ENCODE peak calls at places on chromosomes 4 and X, in eight cellular contexts. One of them, this sample, is unnamed.
A peak's percentile ranks its signal among the peaks of the same experiment; 100 is the strongest.

GRCh38 chrX:103554687-103555417 is 30.5 kb upstream of the TCEAL4 start:
- DNase-seq in prostate gland: peak; percentile 29
- DNase-seq in body of pancreas: peak; percentile 45
- DNase-seq in lower leg skin: no peak
- DNase-seq in H1: no peak
- DNase-seq in endothelial cell of umbilical vein: peak; percentile 67
- DNase-seq in A549: no peak
- DNase-seq in right lobe of liver: no peak
- DNase-seq in this sample: no peak

GRCh38 chrX:32408389-32408788 is 803.0 kb downstream of the DMD start:
- DNase-seq in A549: peak; percentile 4
- DNase-seq in body of pancreas: no peak
- DNase-seq in lower leg skin: no peak
- DNase-seq in H1: no peak
- DNase-seq in endothelial cell of umbilical vein: no peak
- DNase-seq in prostate gland: no peak
- DNase-seq in right lobe of liver: no peak
- DNase-seq in this sample: no peak

GRCh38 chrX:120791013-120791643 is 84.5 kb downstream of the CT47B1 start:
- DNase-seq in endothelial cell of umbilical vein: peak; percentile 70
- DNase-seq in body of pancreas: peak; percentile 87
- DNase-seq in right lobe of liver: no peak
- DNase-seq in A549: peak; percentile 35
- DNase-seq in lower leg skin: peak; percentile 82
- DNase-seq in H1: no peak
- DNase-seq in prostate gland: peak; percentile 4
- DNase-seq in this sample: peak; percentile 21

GRCh38 chr4:77636902-77637301 is 31.3 kb downstream of the CXCL13 start:
- DNase-seq in body of pancreas: peak; percentile 63
- DNase-seq in prostate gland: peak; percentile 85
- DNase-seq in right lobe of liver: no peak
- DNase-seq in endothelial cell of umbilical vein: peak; percentile 97
- DNase-seq in A549: peak; percentile 85
- DNase-seq in lower leg skin: no peak
- DNase-seq in H1: no peak
- DNase-seq in this sample: peak; percentile 4

GRCh38 chr4:109969087-109969486 is 56.4 kb downstream of the EGF start:
- DNase-seq in lower leg skin: no peak
- DNase-seq in H1: no peak
- DNase-seq in body of pancreas: no peak
- DNase-seq in A549: no peak
- DNase-seq in right lobe of liver: no peak
- DNase-seq in prostate gland: no peak
- DNase-seq in endothelial cell of umbilical vein: no peak
- DNase-seq in this sample: no peak

GRCh38 chrX:136318166-136318565 is 17.4 kb downstream of the ADGRG4 start:
- DNase-seq in A549: no peak
- DNase-seq in lower leg skin: no peak
- DNase-seq in prostate gland: no peak
- DNase-seq in endothelial cell of umbilical vein: no peak
- DNase-seq in right lobe of liver: no peak
- DNase-seq in H1: no peak
- DNase-seq in body of pancreas: no peak
- DNase-seq in this sample: no peak

GRCh38 chr4:176778063-176778462 is 14.7 kb downstream of the VEGFC start:
- DNase-seq in prostate gland: no peak
- DNase-seq in right lobe of liver: no peak
- DNase-seq in endothelial cell of umbilical vein: peak; percentile 65
- DNase-seq in lower leg skin: no peak
- DNase-seq in H1: no peak
- DNase-seq in body of pancreas: no peak
- DNase-seq in A549: peak; percentile 48
- DNase-seq in this sample: no peak

GRCh38 chrX:133913009-133913408 is 72.4 kb downstream of the GPC3 start:
- DNase-seq in right lobe of liver: no peak
- DNase-seq in H1: no peak
- DNase-seq in lower leg skin: no peak
- DNase-seq in body of pancreas: no peak
- DNase-seq in endothelial cell of umbilical vein: no peak
- DNase-seq in prostate gland: no peak
- DNase-seq in A549: no peak
- DNase-seq in this sample: no peak

DNA sequence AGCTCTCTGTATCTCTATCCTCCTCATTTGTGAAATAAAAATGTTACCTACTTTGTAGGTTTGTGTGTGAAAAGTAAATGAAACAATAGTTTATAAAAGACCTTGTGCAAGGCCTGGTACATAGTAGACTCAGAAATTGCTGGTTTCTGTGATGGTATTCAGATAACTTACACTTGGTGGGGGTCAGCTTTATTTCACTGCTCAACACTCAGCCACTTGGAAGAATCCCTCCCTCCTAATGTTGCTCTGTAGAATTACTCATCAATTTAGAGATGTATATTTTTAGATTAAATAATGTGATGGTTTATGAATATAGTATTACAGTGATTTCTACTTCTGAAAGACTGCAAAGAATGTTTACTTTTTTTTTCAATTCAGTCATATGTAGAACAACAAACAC is 32.7 kb downstream of the SMARCAD1 start:
- DNase-seq in lower leg skin: no peak
- DNase-seq in H1: no peak
- DNase-seq in endothelial cell of umbilical vein: no peak
- DNase-seq in prostate gland: no peak
- DNase-seq in right lobe of liver: no peak
- DNase-seq in A549: no peak
- DNase-seq in body of pancreas: no peak
- DNase-seq in this sample: no peak
- TF ChIP-seq POLR2A in lower leg skin: no peak
- TF ChIP-seq POLR2A in H1: no peak
- TF ChIP-seq POLR2A in endothelial cell of umbilical vein: no peak
- TF ChIP-seq POLR2A in prostate gland: no peak
- TF ChIP-seq POLR2A in right lobe of liver: no peak
- TF ChIP-seq POLR2A in A549: no peak
- TF ChIP-seq POLR2A in body of pancreas: no peak
- TF ChIP-seq POLR2A in this sample: no peak

GRCh38 chr4:148445071-148445902 is 3.1 kb upstream of the NR3C2 start:
- DNase-seq in prostate gland: peak; percentile 67
- DNase-seq in body of pancreas: peak; percentile 58
- DNase-seq in H1: no peak
- DNase-seq in right lobe of liver: peak; percentile 78
- DNase-seq in lower leg skin: peak; percentile 92
- DNase-seq in endothelial cell of umbilical vein: peak; percentile 71
- DNase-seq in A549: no peak
- DNase-seq in this sample: peak; percentile 43
- TF ChIP-seq POLR2A in prostate gland: no peak
- TF ChIP-seq POLR2A in body of pancreas: no peak
- TF ChIP-seq POLR2A in H1: no peak
- TF ChIP-seq POLR2A in right lobe of liver: peak; percentile 32
- TF ChIP-seq POLR2A in lower leg skin: no peak
- TF ChIP-seq POLR2A in endothelial cell of umbilical vein: no peak
- TF ChIP-seq POLR2A in A549: no peak
- TF ChIP-seq POLR2A in this sample: no peak

DNA sequence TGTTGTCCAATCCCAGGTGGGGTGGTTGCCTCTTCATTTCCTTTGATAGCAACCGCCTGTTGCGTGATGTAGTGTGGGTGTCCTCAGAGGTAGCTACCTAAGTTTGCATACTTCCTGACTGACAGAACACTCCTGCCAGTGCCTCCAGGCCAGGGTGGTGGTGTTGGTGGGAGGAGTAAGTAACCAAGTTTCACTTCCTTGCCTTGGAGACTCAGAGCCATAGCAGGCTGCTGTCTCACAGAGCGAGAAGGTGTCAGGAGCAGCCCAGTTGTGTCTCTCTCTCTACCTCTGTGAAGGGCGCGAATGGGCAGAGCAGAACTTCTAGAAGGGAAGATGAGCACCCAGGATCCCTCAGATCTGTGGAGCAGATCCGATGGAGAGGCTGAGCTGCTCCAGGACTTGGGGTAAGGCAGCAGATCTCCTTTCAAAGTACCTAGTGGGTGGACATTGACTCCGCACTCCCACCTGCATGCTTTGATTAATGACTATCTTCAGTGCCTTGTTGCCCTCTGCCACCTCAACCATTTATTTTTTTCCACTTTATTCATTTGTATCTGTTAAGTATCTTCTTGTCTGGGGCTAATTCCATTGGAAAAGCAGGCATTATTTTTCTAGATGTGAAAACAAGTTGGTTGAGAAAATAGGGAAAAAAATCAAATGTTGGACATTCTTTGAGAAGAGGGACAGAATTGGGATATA is at the start of gene DAPP1:
- DNase-seq in A549: no peak
- DNase-seq in H1: no peak
- DNase-seq in right lobe of liver: peak; percentile 47
- DNase-seq in prostate gland: no peak
- DNase-seq in endothelial cell of umbilical vein: no peak
- DNase-seq in lower leg skin: peak; percentile 91
- DNase-seq in body of pancreas: peak; percentile 22
- DNase-seq in this sample: no peak
- TF ChIP-seq POLR2A in A549: no peak
- TF ChIP-seq POLR2A in H1: no peak
- TF ChIP-seq POLR2A in right lobe of liver: no peak
- TF ChIP-seq POLR2A in prostate gland: no peak
- TF ChIP-seq POLR2A in endothelial cell of umbilical vein: no peak
- TF ChIP-seq POLR2A in lower leg skin: no peak
- TF ChIP-seq POLR2A in body of pancreas: no peak
- TF ChIP-seq POLR2A in this sample: no peak

GRCh38 chrX:4805559-4805958 is 1092.1 kb upstream of the PRKX start:
- DNase-seq in right lobe of liver: no peak
- DNase-seq in lower leg skin: no peak
- DNase-seq in body of pancreas: peak; percentile 30
- DNase-seq in A549: no peak
- DNase-seq in prostate gland: no peak
- DNase-seq in H1: no peak
- DNase-seq in endothelial cell of umbilical vein: no peak
- DNase-seq in this sample: no peak
- TF ChIP-seq POLR2A in right lobe of liver: no peak
- TF ChIP-seq POLR2A in lower leg skin: no peak
- TF ChIP-seq POLR2A in body of pancreas: no peak
- TF ChIP-seq POLR2A in A549: no peak
- TF ChIP-seq POLR2A in prostate gland: no peak
- TF ChIP-seq POLR2A in H1: no peak
- TF ChIP-seq POLR2A in endothelial cell of umbilical vein: no peak
- TF ChIP-seq POLR2A in this sample: no peak

GRCh38 chr4:25925486-25926201 is 11.6 kb downstream of the SMIM20 start:
- DNase-seq in lower leg skin: no peak
- DNase-seq in right lobe of liver: no peak
- DNase-seq in H1: no peak
- DNase-seq in prostate gland: no peak
- DNase-seq in body of pancreas: peak; percentile 37
- DNase-seq in endothelial cell of umbilical vein: peak; percentile 29
- DNase-seq in A549: peak; percentile 27
- DNase-seq in this sample: no peak
- TF ChIP-seq POLR2A in lower leg skin: no peak
- TF ChIP-seq POLR2A in right lobe of liver: no peak
- TF ChIP-seq POLR2A in H1: no peak
- TF ChIP-seq POLR2A in prostate gland: no peak
- TF ChIP-seq POLR2A in body of pancreas: no peak
- TF ChIP-seq POLR2A in endothelial cell of umbilical vein: no peak
- TF ChIP-seq POLR2A in A549: no peak
- TF ChIP-seq POLR2A in this sample: no peak

DNA sequence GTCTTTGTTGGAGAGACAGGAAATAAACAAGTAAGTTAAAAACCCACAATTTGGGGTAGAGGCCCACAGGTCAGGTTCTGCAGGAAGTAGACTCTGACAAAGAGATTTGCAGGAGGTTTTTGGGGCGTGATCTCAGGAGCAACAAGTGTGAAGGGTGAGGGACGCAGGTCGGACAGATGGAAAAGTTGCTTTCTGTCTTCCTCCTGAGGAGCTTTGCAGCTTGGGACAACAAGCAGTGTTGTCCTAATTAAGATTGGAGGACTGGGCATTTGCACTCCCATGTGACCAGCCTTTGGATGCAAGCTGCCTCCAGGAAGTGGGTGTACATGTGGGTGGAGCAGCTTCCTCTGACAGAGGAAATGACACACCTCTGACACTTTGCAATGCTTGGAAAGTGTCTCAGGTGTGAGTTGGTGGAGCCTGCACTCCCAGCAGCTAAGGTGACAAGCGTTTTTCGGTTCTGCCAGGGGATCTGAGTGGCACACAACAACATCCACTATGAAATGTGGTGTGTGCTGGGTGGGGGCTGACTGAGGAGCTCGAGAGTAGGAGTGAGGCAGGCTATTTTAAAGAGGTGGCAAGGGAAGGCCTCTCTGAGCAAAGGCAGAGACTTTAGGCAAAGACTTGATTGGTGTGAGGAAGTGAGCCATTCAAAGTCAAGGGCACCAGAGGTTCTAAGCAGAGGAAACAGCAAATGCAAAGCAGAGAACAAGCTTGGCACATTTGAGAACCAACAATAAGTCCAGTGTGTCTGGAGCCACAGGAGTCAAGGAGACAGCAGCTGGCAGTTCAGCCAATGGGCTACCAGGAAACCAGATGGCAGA is 339.8 kb upstream of the GATB start:
- DNase-seq in right lobe of liver: no peak
- DNase-seq in prostate gland: no peak
- DNase-seq in body of pancreas: no peak
- DNase-seq in endothelial cell of umbilical vein: peak; percentile 27
- DNase-seq in lower leg skin: peak; percentile 85
- DNase-seq in A549: no peak
- DNase-seq in H1: no peak
- DNase-seq in this sample: no peak
- TF ChIP-seq POLR2A in right lobe of liver: no peak
- TF ChIP-seq POLR2A in prostate gland: no peak
- TF ChIP-seq POLR2A in body of pancreas: no peak
- TF ChIP-seq POLR2A in endothelial cell of umbilical vein: no peak
- TF ChIP-seq POLR2A in lower leg skin: no peak
- TF ChIP-seq POLR2A in A549: no peak
- TF ChIP-seq POLR2A in H1: no peak
- TF ChIP-seq POLR2A in this sample: no peak

GRCh38 chr4:158722917-158723793 is at the start of gene PPID:
- DNase-seq in right lobe of liver: peak; percentile 91
- DNase-seq in lower leg skin: peak; percentile 96
- DNase-seq in A549: peak; percentile 84
- DNase-seq in H1: peak; percentile 54
- DNase-seq in prostate gland: peak; percentile 77
- DNase-seq in endothelial cell of umbilical vein: peak; percentile 80
- DNase-seq in body of pancreas: peak; percentile 78
- DNase-seq in this sample: peak; percentile 63
- TF ChIP-seq POLR2A in right lobe of liver: peak; percentile 81
- TF ChIP-seq POLR2A in lower leg skin: no peak
- TF ChIP-seq POLR2A in A549: peak; percentile 77
- TF ChIP-seq POLR2A in H1: no peak
- TF ChIP-seq POLR2A in prostate gland: peak; percentile 60
- TF ChIP-seq POLR2A in endothelial cell of umbilical vein: peak; percentile 93
- TF ChIP-seq POLR2A in body of pancreas: peak; percentile 57
- TF ChIP-seq POLR2A in this sample: peak; percentile 83

This sample was measured in H54.